ENCODE peak calls at places on chromosomes 6 and 20, in seven cellular contexts. R, P, N, G, W, L and Q are unnamed samples. For H3K36me3 and H3K4me1, the result is how much of the 10 kb centered on the place peaks cover.

GRCh38 chr6:139858444-139858843 is 484.0 kb upstream of the CITED2 start:
- DNase-seq in R (no peak), P (no peak), N (no peak), G (no peak), W (no peak), L (no peak), Q (no peak)

GRCh38 chr6:151095538-151096254 is 144.1 kb upstream of the AKAP12 start:
- DNase-seq in R (no peak), P (no peak), N (no peak), G (no peak), W (no peak), L (no peak), Q (no peak)

GRCh38 chr20:44349349-44349748 is 6.2 kb upstream of the HNF4A start:
- DNase-seq in R (no peak), P (no peak), N (no peak), G (no peak), W (no peak), L (no peak), Q (no peak)

GRCh38 chr6:11918739-11919605 is 93.1 kb upstream of the HIVEP1 start:
- DNase-seq in R (no peak), P (no peak), N (no peak), G (no peak), W (peak), L (no peak), Q (no peak)

GRCh38 chr6:47034919-47035318 is 7.2 kb downstream of the ADGRF1 start:
- DNase-seq in R (no peak), P (no peak), N (no peak), G (peak), W (peak), L (peak), Q (no peak)

GRCh38 chr20:24691901-24692351 is 222.5 kb downstream of the SYNDIG1 start:
- DNase-seq in R (no peak), P (no peak), N (no peak), G (no peak), W (no peak), L (no peak), Q (no peak)

GRCh38 chr6:12911387-12911960 is 194.9 kb downstream of the PHACTR1 start:
- DNase-seq in R (no peak), P (no peak), N (no peak), G (no peak), W (peak), L (peak), Q (peak)

GRCh38 chr6:96792791-96793190 is 44.5 kb downstream of the GPR63 start:
- DNase-seq in R (no peak), P (no peak), N (no peak), G (no peak), W (no peak), L (no peak), Q (no peak)

GRCh38 chr6:101700655-101701054 is 307.1 kb downstream of the GRIK2 start:
- DNase-seq in R (no peak), P (no peak), N (no peak), G (no peak), W (peak), L (no peak), Q (no peak)

GRCh38 chr20:38651154-38651553 is 49.5 kb downstream of the ARHGAP40 start:
- DNase-seq in R (no peak), P (no peak), N (no peak), G (no peak), W (no peak), L (no peak), Q (no peak)

GRCh38 chr6:31652925-31653724 is 664 bp upstream of the BAG6 start:
- DNase-seq in R (no peak), P (peak), N (peak), G (peak), W (peak), L (no peak), Q (no peak)

GRCh38 chr20:59149678-59150504 is 13.7 kb upstream of the ZNF831 start:
- DNase-seq in R (peak), P (no peak), N (no peak), G (no peak), W (no peak), L (no peak), Q (no peak)

GRCh38 chr6:2760882-2761842 is 4.0 kb upstream of the WRNIP1 start:
- DNase-seq in R (no peak), P (no peak), N (no peak), G (no peak), W (no peak), L (no peak), Q (no peak)

GRCh38 chr6:74577619-74578018 is 628.2 kb downstream of the COL12A1 start:
- DNase-seq in R (no peak), P (no peak), N (no peak), G (no peak), W (no peak), L (no peak), Q (no peak)

GRCh38 chr20:23126281-23127061 is 40.3 kb upstream of the CD93 start:
- DNase-seq in R (no peak), P (no peak), N (peak), G (no peak), W (no peak), L (no peak), Q (no peak)

GRCh38 chr6:137811121-137811911 is 55.7 kb upstream of the TNFAIP3 start:
- DNase-seq in R (peak), P (peak), N (peak), G (peak), W (peak), L (peak), Q (peak)

GRCh38 chr6:147170269-147170668 is 33.9 kb upstream of the STXBP5 start:
- DNase-seq in R (no peak), P (no peak), N (no peak), G (no peak), W (no peak), L (peak), Q (no peak)

GRCh38 chr20:22403860-22404608 is 180.3 kb downstream of the FOXA2 start:
- DNase-seq in R (no peak), P (peak), N (no peak), G (no peak), W (peak), L (peak), Q (no peak)

GRCh38 chr6:107064579-107065065 is 36.6 kb downstream of the MTRES1 start:
- DNase-seq in R (no peak), P (no peak), N (no peak), G (peak), W (no peak), L (peak), Q (no peak)

GRCh38 chr6:158441639-158442308 is 118.1 kb upstream of the TMEM181 start:
- DNase-seq in R (no peak), P (no peak), N (no peak), G (peak), W (no peak), L (peak), Q (no peak)

GRCh38 chr6:140561701-140562100 is 1187.3 kb upstream of the CITED2 start:
- DNase-seq in R (no peak), P (no peak), N (no peak), G (no peak), W (no peak), L (no peak), Q (no peak)

GRCh38 chr20:20375862-20376261 is 8.0 kb downstream of the INSM1 start:
- DNase-seq in R (no peak), P (no peak), N (no peak), G (no peak), W (no peak), L (no peak), Q (no peak)

GRCh38 chr6:136387316-136387715 is 97.7 kb upstream of the BCLAF1 start:
- DNase-seq in R (no peak), P (no peak), N (no peak), G (no peak), W (no peak), L (no peak), Q (no peak)

GRCh38 chr6:83536034-83536646 is 23.8 kb downstream of the PRSS35 start:
- DNase-seq in R (no peak), P (no peak), N (no peak), G (peak), W (peak), L (peak), Q (peak)

GRCh38 chr20:10924628-10925266 is 250.9 kb upstream of the JAG1 start:
- DNase-seq in R (no peak), P (no peak), N (no peak), G (no peak), W (no peak), L (peak), Q (no peak)

GRCh38 chr6:13561624-13562267 is 12.7 kb upstream of the SIRT5 start:
- DNase-seq in R (no peak), P (no peak), N (peak), G (no peak), W (no peak), L (no peak), Q (no peak)

GRCh38 chr6:137136065-137136464 is 37.4 kb downstream of the IL22RA2 start:
- DNase-seq in R (no peak), P (no peak), N (no peak), G (no peak), W (no peak), L (peak), Q (no peak)

GRCh38 chr20:32773880-32774279 is 11.7 kb downstream of the DNMT3B start:
- DNase-seq in R (no peak), P (no peak), N (peak), G (no peak), W (no peak), L (no peak), Q (no peak)
- H3K36me3 ChIP-seq in R (under half), P (under half), N (under half), G (under half), W (under half), L (under half), Q (under half)

DNA sequence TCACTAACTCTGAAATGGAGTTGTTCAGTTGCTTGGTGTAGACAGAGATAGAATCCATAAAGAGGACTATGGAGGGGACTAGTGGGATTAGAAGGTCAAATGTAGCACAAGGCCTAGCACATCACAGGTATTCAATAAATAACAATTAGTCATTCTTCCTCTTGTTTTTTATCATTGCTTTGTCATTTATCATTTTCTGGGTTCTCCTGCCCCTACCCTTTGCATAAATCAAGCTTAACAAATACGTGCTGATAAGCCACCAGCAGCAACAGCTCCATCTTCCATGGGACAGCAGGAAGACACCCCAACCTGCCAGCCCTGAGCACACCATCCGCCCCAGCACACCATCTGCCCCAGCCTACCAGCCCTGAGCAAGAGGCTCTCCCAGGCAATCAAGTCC is 23.1 kb downstream of the TRAM2 start:
- DNase-seq in R (no peak), P (no peak), N (no peak), G (no peak), W (no peak), L (no peak), Q (no peak)
- H3K4me1 ChIP-seq in R (under half), P (half or more), N (under half), G (under half), W (under half), L (under half), Q (under half)

GRCh38 chr6:37289931-37290330 is 32.0 kb upstream of the TMEM217 start:
- DNase-seq in R (no peak), P (no peak), N (no peak), G (no peak), W (no peak), L (no peak), Q (no peak)
- H3K36me3 ChIP-seq in R (under half), P (half or more), N (half or more), G (under half), W (under half), L (under half), Q (under half)

DNA sequence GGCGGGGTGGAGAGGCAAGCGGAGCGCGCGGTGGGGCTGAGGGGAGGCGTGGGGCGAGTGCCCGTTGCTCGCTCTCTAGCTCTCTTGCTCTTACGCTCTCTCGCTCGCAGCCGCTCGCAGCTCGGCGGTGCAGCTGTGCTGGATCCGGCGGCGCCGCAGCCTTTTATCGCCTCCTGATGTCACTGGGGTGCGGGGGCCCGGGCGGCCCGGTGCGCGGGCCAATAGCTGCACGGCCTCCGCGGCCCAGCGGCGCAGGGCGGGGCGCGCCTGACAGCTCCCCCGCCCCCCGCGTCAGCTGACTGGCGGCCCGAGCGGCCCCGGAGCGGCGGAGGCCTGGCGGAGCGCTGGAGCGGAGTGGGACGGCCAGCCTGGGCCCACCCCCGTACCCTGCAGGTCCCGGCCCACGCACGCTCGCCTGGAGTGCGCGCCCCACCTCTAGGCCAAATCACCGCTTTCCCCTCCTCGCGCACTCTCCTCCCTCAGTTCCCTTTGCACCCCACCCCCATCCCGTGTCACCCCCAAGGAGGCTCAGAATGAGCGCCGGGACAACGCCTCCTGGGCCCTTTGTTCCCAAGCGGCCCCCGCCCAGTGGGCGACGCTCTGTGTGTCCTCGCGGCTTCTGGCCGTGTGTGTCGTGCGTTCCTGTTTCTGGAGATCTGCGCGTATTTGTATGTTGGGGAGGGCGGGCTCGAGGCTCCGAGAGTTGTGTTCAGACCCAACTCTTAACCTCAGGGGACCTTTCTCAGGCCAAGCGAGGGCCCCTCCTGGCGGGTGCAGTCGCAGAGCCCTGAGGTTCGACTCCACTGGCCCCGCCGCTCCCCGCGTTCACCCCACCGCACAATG is at the start of gene MAFB:
- DNase-seq in R (no peak), P (peak), N (peak), G (peak), W (peak), L (peak), Q (peak)
- H3K4me1 ChIP-seq in R (under half), P (half or more), N (under half), G (under half), W (under half), L (under half), Q (under half)

GRCh38 chr20:48688579-48688978 is 139.2 kb downstream of the PREX1 start:
- DNase-seq in R (no peak), P (no peak), N (no peak), G (no peak), W (no peak), L (no peak), Q (no peak)
- H3K36me3 ChIP-seq in R (under half), P (under half), N (under half), G (under half), W (under half), L (under half), Q (under half)

DNA sequence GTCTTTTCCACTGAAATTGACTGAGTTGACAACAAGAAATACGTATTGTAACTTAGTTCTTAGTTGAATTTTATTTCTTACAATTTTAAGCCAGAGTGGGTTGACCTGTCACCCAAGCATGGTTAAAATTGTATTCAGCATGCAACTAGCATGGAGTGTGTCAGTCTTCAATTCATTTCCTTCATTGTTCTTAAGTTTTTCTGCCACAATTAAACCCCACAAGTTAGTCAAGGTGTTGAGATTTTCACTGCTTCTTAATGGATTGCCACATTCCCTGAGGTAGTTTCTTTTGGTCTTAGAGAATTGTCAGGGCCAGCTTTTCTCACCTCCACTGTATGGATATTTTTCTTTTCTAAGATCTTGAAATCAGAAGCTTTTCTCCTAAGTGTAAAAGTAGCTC is 2.1 kb downstream of the PTPN1 start:
- DNase-seq in R (no peak), P (no peak), N (no peak), G (no peak), W (no peak), L (no peak), Q (no peak)
- H3K4me1 ChIP-seq in R (half or more), P (half or more), N (half or more), G (half or more), W (under half), L (under half), Q (half or more)

DNA sequence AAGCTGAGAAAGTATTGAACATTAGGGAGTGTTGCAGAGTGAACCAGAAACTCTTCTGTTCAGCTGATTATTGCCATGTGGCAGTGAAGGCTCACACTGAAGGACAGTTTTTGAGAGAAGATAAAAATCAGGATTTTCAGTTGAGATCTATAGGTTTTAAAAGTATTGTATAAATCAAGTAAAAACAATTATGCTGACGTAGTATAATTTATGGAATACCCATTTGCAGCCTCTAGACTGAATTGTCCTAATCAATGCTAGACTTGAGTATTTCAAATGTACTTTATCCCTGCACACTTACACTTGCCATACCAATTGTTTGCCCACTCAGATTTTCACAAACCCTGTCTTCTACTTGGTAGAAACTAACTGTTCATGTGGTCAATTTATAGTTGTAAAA is 245.8 kb downstream of the FRK start:
- DNase-seq in R (no peak), P (no peak), N (no peak), G (no peak), W (no peak), L (no peak), Q (no peak)
- H3K36me3 ChIP-seq in R (under half), P (under half), N (under half), G (under half), W (under half), L (under half), Q (under half)

GRCh38 chr20:33280000-33280680 is 2.9 kb upstream of the BPIFB1 start:
- DNase-seq in R (no peak), P (no peak), N (no peak), G (no peak), W (no peak), L (no peak), Q (no peak)
- H3K4me1 ChIP-seq in R (under half), P (under half), N (under half), G (under half), W (under half), L (under half), Q (under half)

GRCh38 chr6:35624341-35625070 is 64.2 kb downstream of the FKBP5 start:
- DNase-seq in R (no peak), P (no peak), N (no peak), G (no peak), W (no peak), L (no peak), Q (no peak)

GRCh38 chr6:35620706-35621105 is 68.0 kb downstream of the FKBP5 start:
- DNase-seq in R (no peak), P (no peak), N (no peak), G (no peak), W (no peak), L (no peak), Q (no peak)

DNA sequence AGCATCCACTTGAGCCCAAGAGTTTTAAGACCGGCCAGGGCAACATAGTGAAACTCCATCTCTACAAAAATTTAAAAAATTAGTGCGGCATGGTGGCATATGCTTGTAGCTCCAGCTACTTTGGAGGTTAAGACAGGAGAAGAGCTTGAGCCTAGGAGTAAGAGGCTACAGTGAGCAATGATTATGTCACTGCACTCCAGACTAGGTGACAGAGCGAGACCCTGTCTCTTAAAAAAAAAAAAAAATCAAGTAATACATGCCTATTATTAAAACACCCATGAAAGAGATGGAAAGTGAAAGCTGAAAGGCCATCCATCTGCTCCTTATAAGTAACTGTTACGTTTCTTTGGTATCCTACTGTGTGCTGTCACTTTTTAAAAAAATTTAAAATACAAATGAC is 66.4 kb downstream of the FKBP5 start:
- DNase-seq in R (no peak), P (no peak), N (no peak), G (no peak), W (no peak), L (no peak), Q (no peak)
- H3K36me3 ChIP-seq in R (under half), P (half or more), N (half or more), G (half or more), W (under half), L (under half), Q (under half)

DNA sequence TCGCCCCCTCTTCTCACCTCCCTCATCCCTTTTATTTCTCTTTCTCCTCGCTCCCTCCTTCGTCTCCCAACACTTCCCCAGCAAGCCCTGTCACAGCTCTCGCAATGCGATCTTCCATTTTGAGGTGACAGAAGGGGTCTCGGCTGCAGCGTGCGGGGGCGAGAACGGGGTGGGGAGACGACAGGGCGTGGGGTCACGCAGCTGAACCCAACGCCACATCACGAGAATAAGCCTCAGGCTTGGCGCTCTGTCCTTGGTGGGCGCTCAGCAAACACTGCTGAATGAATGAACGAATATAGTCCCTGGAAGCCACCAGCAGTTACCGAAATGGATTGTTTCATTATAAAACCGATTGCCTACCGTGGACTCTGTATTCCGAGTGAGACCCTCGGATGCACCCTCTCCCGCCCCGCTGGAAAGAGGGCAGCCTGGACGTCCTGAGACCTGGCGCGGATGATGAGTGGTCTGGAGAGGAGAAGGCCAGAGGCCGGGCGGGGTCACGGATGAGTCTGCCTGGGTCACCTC is 3.9 kb downstream of the NRN1 start:
- DNase-seq in R (no peak), P (no peak), N (no peak), G (no peak), W (peak), L (no peak), Q (no peak)
- H3K4me1 ChIP-seq in R (half or more), P (under half), N (under half), G (under half), W (under half), L (under half), Q (under half)